ENCODE peak calls at places on chromosomes 7 and 10, in nine cellular contexts. J, T, X, R, Y, Z, B, M and O are unnamed samples.

GRCh38 chr10:62027841-62028501 is 126.5 kb downstream of the ARID5B start:
- ATAC-seq in J (no peak), T (no peak), X (no peak), R (no peak), Y (no peak), Z (no peak), B (no peak), M (no peak), O (peak)

GRCh38 chr10:114285961-114286441 is 46.9 kb downstream of the VWA2 start:
- ATAC-seq in J (no peak), T (no peak), X (no peak), R (no peak), Y (no peak), Z (no peak), B (no peak), M (no peak), O (peak)

GRCh38 chr7:7148799-7149481 is 33.4 kb upstream of the C1GALT1 start:
- ATAC-seq in J (no peak), T (peak), X (no peak), R (no peak), Y (no peak), Z (no peak), B (no peak), M (no peak), O (peak)

GRCh38 chr7:83130623-83131545 is 31.8 kb downstream of the PCLO start:
- ATAC-seq in J (no peak), T (no peak), X (no peak), R (no peak), Y (no peak), Z (no peak), B (no peak), M (peak), O (no peak)

GRCh38 chr10:128009357-128009756 is 102.5 kb downstream of the PTPRE start:
- ATAC-seq in J (no peak), T (no peak), X (no peak), R (peak), Y (no peak), Z (no peak), B (no peak), M (no peak), O (no peak)

GRCh38 chr7:70042533-70042932 is 444.3 kb downstream of the AUTS2 start:
- ATAC-seq in J (no peak), T (peak), X (no peak), R (peak), Y (no peak), Z (no peak), B (no peak), M (peak), O (no peak)

GRCh38 chr10:124708246-124708779 is 35.9 kb downstream of the FAM53B start:
- ATAC-seq in J (no peak), T (no peak), X (no peak), R (no peak), Y (no peak), Z (no peak), B (no peak), M (peak), O (no peak)

GRCh38 chr7:7103343-7104313 is 78.7 kb upstream of the C1GALT1 start:
- ATAC-seq in J (no peak), T (peak), X (no peak), R (peak), Y (peak), Z (peak), B (peak), M (peak), O (no peak)

GRCh38 chr7:129468087-129468486 is 33.9 kb downstream of the STRIP2 start:
- ATAC-seq in J (no peak), T (no peak), X (no peak), R (no peak), Y (no peak), Z (no peak), B (no peak), M (no peak), O (peak)

GRCh38 chr10:7592627-7593026 is 74.1 kb downstream of the ITIH5 start:
- ATAC-seq in J (no peak), T (peak), X (no peak), R (peak), Y (no peak), Z (no peak), B (no peak), M (peak), O (no peak)

GRCh38 chr10:101780818-101781654 is 2.2 kb downstream of the NPM3 start:
- ATAC-seq in J (peak), T (no peak), X (peak), R (peak), Y (peak), Z (peak), B (peak), M (peak), O (peak)

GRCh38 chr10:113959383-113959760 is 84.3 kb upstream of the ADRB1 start:
- ATAC-seq in J (no peak), T (no peak), X (no peak), R (peak), Y (no peak), Z (no peak), B (no peak), M (peak), O (peak)

GRCh38 chr7:133705596-133705995 is 421.5 kb upstream of the LRGUK start:
- ATAC-seq in J (peak), T (no peak), X (no peak), R (no peak), Y (no peak), Z (peak), B (no peak), M (no peak), O (peak)

GRCh38 chr7:158500651-158501052 is 87.0 kb downstream of the PTPRN2 start:
- ATAC-seq in J (no peak), T (no peak), X (no peak), R (peak), Y (no peak), Z (no peak), B (no peak), M (no peak), O (no peak)

GRCh38 chr10:86668297-86669165 is at the start of gene LDB3:
- ATAC-seq in J (no peak), T (peak), X (no peak), R (peak), Y (no peak), Z (no peak), B (no peak), M (peak), O (no peak)

GRCh38 chr7:131254211-131254610 is 73.5 kb upstream of the MKLN1 start:
- ATAC-seq in J (no peak), T (no peak), X (no peak), R (no peak), Y (no peak), Z (no peak), B (no peak), M (no peak), O (no peak)

GRCh38 chr7:44733708-44734481 is 14.8 kb upstream of the ZMIZ2 start:
- ATAC-seq in J (no peak), T (no peak), X (no peak), R (peak), Y (no peak), Z (peak), B (no peak), M (no peak), O (peak)

GRCh38 chr7:103532955-103533354 is 86.9 kb upstream of the SLC26A5 start:
- ATAC-seq in J (no peak), T (peak), X (no peak), R (peak), Y (no peak), Z (no peak), B (no peak), M (no peak), O (no peak)

GRCh38 chr7:127404282-127405049 is 12.0 kb upstream of the ZNF800 start:
- ATAC-seq in J (no peak), T (no peak), X (peak), R (no peak), Y (peak), Z (peak), B (peak), M (no peak), O (no peak)

GRCh38 chr7:35714862-35715261 is 19.9 kb upstream of the HERPUD2 start:
- ATAC-seq in J (peak), T (peak), X (no peak), R (peak), Y (peak), Z (peak), B (no peak), M (peak), O (peak)

GRCh38 chr10:71638087-71638576 is 81.4 kb downstream of the C10orf105 start:
- ATAC-seq in J (no peak), T (no peak), X (no peak), R (peak), Y (no peak), Z (peak), B (peak), M (peak), O (peak)

GRCh38 chr7:132872034-132872433 is 209.9 kb downstream of the CHCHD3 start:
- ATAC-seq in J (no peak), T (no peak), X (no peak), R (no peak), Y (no peak), Z (no peak), B (no peak), M (no peak), O (no peak)

GRCh38 chr10:110711382-110711781 is 67.2 kb downstream of the RBM20 start:
- ATAC-seq in J (no peak), T (no peak), X (no peak), R (no peak), Y (no peak), Z (no peak), B (no peak), M (no peak), O (no peak)

GRCh38 chr10:62082729-62083412 is 181.4 kb downstream of the ARID5B start:
- ATAC-seq in J (peak), T (peak), X (peak), R (peak), Y (peak), Z (peak), B (peak), M (peak), O (peak)

GRCh38 chr7:139714163-139714901 is 63.5 kb downstream of the HIPK2 start:
- ATAC-seq in J (no peak), T (peak), X (no peak), R (peak), Y (no peak), Z (no peak), B (no peak), M (peak), O (peak)

GRCh38 chr10:101227765-101228681 is 1.2 kb downstream of the LBX1 start:
- ATAC-seq in J (no peak), T (no peak), X (no peak), R (no peak), Y (no peak), Z (no peak), B (no peak), M (peak), O (no peak)